ENCODE peak calls at places on chromosomes 6 and 20, in six cellular contexts. One of them, this sample, is unnamed.

GRCh38 chr6:35599761-35600658 is 87.3 kb upstream of the TULP1 start:
- DNase-seq in AG04450: no peak
- DNase-seq in NCI-H510A treated with DMSO at 0.1 percent for 48 hours: no peak
- DNase-seq in pons: no peak
- DNase-seq in CD4-positive, CD25-positive, alpha-beta regulatory T cell: no peak
- DNase-seq in putamen: no peak
- DNase-seq in this sample: no peak

GRCh38 chr6:169850746-169851145 is 99.3 kb downstream of the ERMARD start:
- DNase-seq in NCI-H510A treated with DMSO at 0.1 percent for 48 hours: no peak
- DNase-seq in CD4-positive, CD25-positive, alpha-beta regulatory T cell: no peak
- DNase-seq in pons: no peak
- DNase-seq in AG04450: no peak
- DNase-seq in putamen: no peak
- DNase-seq in this sample: no peak

GRCh38 chr6:4039348-4039747 is 39.6 kb downstream of the FAM217A start:
- DNase-seq in AG04450: no peak
- DNase-seq in pons: no peak
- DNase-seq in putamen: no peak
- DNase-seq in NCI-H510A treated with DMSO at 0.1 percent for 48 hours: no peak
- DNase-seq in CD4-positive, CD25-positive, alpha-beta regulatory T cell: no peak
- DNase-seq in this sample: no peak

GRCh38 chr20:21340991-21341722 is 38.0 kb downstream of the XRN2 start:
- DNase-seq in NCI-H510A treated with DMSO at 0.1 percent for 48 hours: no peak
- DNase-seq in AG04450: no peak
- DNase-seq in CD4-positive, CD25-positive, alpha-beta regulatory T cell: no peak
- DNase-seq in pons: no peak
- DNase-seq in putamen: no peak
- DNase-seq in this sample: no peak

GRCh38 chr6:142945446-142946180 is 637 bp upstream of the HIVEP2 start:
- DNase-seq in AG04450: no peak
- DNase-seq in NCI-H510A treated with DMSO at 0.1 percent for 48 hours: no peak
- DNase-seq in putamen: peak; percentile 53
- DNase-seq in CD4-positive, CD25-positive, alpha-beta regulatory T cell: peak; percentile 66
- DNase-seq in pons: no peak
- DNase-seq in this sample: peak; percentile 77

GRCh38 chr20:58471161-58471834 is 43.9 kb downstream of the APCDD1L start:
- DNase-seq in pons: no peak
- DNase-seq in AG04450: no peak
- DNase-seq in CD4-positive, CD25-positive, alpha-beta regulatory T cell: no peak
- DNase-seq in putamen: no peak
- DNase-seq in NCI-H510A treated with DMSO at 0.1 percent for 48 hours: no peak
- DNase-seq in this sample: no peak

GRCh38 chr6:107218142-107218541 is 102.8 kb upstream of the BEND3 start:
- DNase-seq in pons: no peak
- DNase-seq in NCI-H510A treated with DMSO at 0.1 percent for 48 hours: no peak
- DNase-seq in CD4-positive, CD25-positive, alpha-beta regulatory T cell: no peak
- DNase-seq in putamen: no peak
- DNase-seq in AG04450: no peak
- DNase-seq in this sample: no peak

GRCh38 chr6:129686941-129687627 is 22.9 kb downstream of the ARHGAP18 start:
- DNase-seq in NCI-H510A treated with DMSO at 0.1 percent for 48 hours: no peak
- DNase-seq in putamen: no peak
- DNase-seq in CD4-positive, CD25-positive, alpha-beta regulatory T cell: no peak
- DNase-seq in AG04450: no peak
- DNase-seq in pons: peak; percentile 64
- DNase-seq in this sample: no peak

GRCh38 chr20:2139736-2140135 is 38.1 kb downstream of the STK35 start:
- DNase-seq in pons: no peak
- DNase-seq in NCI-H510A treated with DMSO at 0.1 percent for 48 hours: no peak
- DNase-seq in AG04450: no peak
- DNase-seq in putamen: no peak
- DNase-seq in CD4-positive, CD25-positive, alpha-beta regulatory T cell: no peak
- DNase-seq in this sample: no peak

GRCh38 chr6:155611742-155612141 is 156.1 kb upstream of the NOX3 start:
- DNase-seq in pons: no peak
- DNase-seq in CD4-positive, CD25-positive, alpha-beta regulatory T cell: no peak
- DNase-seq in NCI-H510A treated with DMSO at 0.1 percent for 48 hours: no peak
- DNase-seq in AG04450: no peak
- DNase-seq in putamen: no peak
- DNase-seq in this sample: no peak

GRCh38 chr6:52546678-52547077 is 30.2 kb downstream of the TRAM2 start:
- DNase-seq in NCI-H510A treated with DMSO at 0.1 percent for 48 hours: no peak
- DNase-seq in AG04450: no peak
- DNase-seq in pons: no peak
- DNase-seq in putamen: no peak
- DNase-seq in CD4-positive, CD25-positive, alpha-beta regulatory T cell: no peak
- DNase-seq in this sample: no peak

GRCh38 chr20:10792291-10792690 is 118.5 kb upstream of the JAG1 start:
- DNase-seq in NCI-H510A treated with DMSO at 0.1 percent for 48 hours: no peak
- DNase-seq in CD4-positive, CD25-positive, alpha-beta regulatory T cell: no peak
- DNase-seq in AG04450: no peak
- DNase-seq in pons: no peak
- DNase-seq in putamen: no peak
- DNase-seq in this sample: no peak

GRCh38 chr6:170032197-170032596 is 258.7 kb downstream of the DLL1 start:
- DNase-seq in NCI-H510A treated with DMSO at 0.1 percent for 48 hours: no peak
- DNase-seq in AG04450: no peak
- DNase-seq in pons: no peak
- DNase-seq in putamen: no peak
- DNase-seq in CD4-positive, CD25-positive, alpha-beta regulatory T cell: no peak
- DNase-seq in this sample: no peak

GRCh38 chr6:37565267-37566208 is 65.8 kb upstream of the CCDC167 start:
- DNase-seq in CD4-positive, CD25-positive, alpha-beta regulatory T cell: no peak
- DNase-seq in AG04450: no peak
- DNase-seq in pons: no peak
- DNase-seq in NCI-H510A treated with DMSO at 0.1 percent for 48 hours: peak; percentile 38
- DNase-seq in putamen: no peak
- DNase-seq in this sample: peak; percentile 46

GRCh38 chr6:10412165-10412947 is 2.5 kb downstream of the TFAP2A start:
- DNase-seq in AG04450: peak; percentile 33
- DNase-seq in putamen: no peak
- DNase-seq in NCI-H510A treated with DMSO at 0.1 percent for 48 hours: no peak
- DNase-seq in pons: no peak
- DNase-seq in CD4-positive, CD25-positive, alpha-beta regulatory T cell: peak; percentile 10
- DNase-seq in this sample: no peak

GRCh38 chr6:21003780-21004541 is 469.7 kb downstream of the CDKAL1 start:
- DNase-seq in NCI-H510A treated with DMSO at 0.1 percent for 48 hours: no peak
- DNase-seq in CD4-positive, CD25-positive, alpha-beta regulatory T cell: no peak
- DNase-seq in AG04450: peak; percentile 62
- DNase-seq in putamen: no peak
- DNase-seq in pons: no peak
- DNase-seq in this sample: no peak

GRCh38 chr6:8429821-8430220 is 5.5 kb downstream of the SLC35B3 start:
- DNase-seq in pons: no peak
- DNase-seq in putamen: no peak
- DNase-seq in NCI-H510A treated with DMSO at 0.1 percent for 48 hours: no peak
- DNase-seq in CD4-positive, CD25-positive, alpha-beta regulatory T cell: no peak
- DNase-seq in AG04450: no peak
- DNase-seq in this sample: no peak

GRCh38 chr20:59004493-59004762 is 2.6 kb downstream of the CTSZ start:
- DNase-seq in pons: no peak
- DNase-seq in putamen: no peak
- DNase-seq in CD4-positive, CD25-positive, alpha-beta regulatory T cell: peak; percentile 52
- DNase-seq in NCI-H510A treated with DMSO at 0.1 percent for 48 hours: no peak
- DNase-seq in AG04450: no peak
- DNase-seq in this sample: no peak

GRCh38 chr6:159151266-159151855 is 17.8 kb upstream of the FNDC1 start:
- DNase-seq in NCI-H510A treated with DMSO at 0.1 percent for 48 hours: peak; percentile 2
- DNase-seq in putamen: no peak
- DNase-seq in AG04450: peak; percentile 21
- DNase-seq in CD4-positive, CD25-positive, alpha-beta regulatory T cell: no peak
- DNase-seq in pons: peak; percentile 55
- DNase-seq in this sample: no peak

GRCh38 chr6:34519971-34520644 is 36.0 kb downstream of the SPDEF start:
- DNase-seq in AG04450: no peak
- DNase-seq in putamen: no peak
- DNase-seq in NCI-H510A treated with DMSO at 0.1 percent for 48 hours: no peak
- DNase-seq in CD4-positive, CD25-positive, alpha-beta regulatory T cell: no peak
- DNase-seq in pons: no peak
- DNase-seq in this sample: no peak

GRCh38 chr20:50207026-50207425 is 16.4 kb downstream of the CEBPB start:
- DNase-seq in putamen: no peak
- DNase-seq in AG04450: no peak
- DNase-seq in CD4-positive, CD25-positive, alpha-beta regulatory T cell: no peak
- DNase-seq in NCI-H510A treated with DMSO at 0.1 percent for 48 hours: no peak
- DNase-seq in pons: no peak
- DNase-seq in this sample: no peak

GRCh38 chr6:150494236-150494635 is 105.4 kb upstream of the PLEKHG1 start:
- DNase-seq in putamen: no peak
- DNase-seq in AG04450: no peak
- DNase-seq in pons: no peak
- DNase-seq in CD4-positive, CD25-positive, alpha-beta regulatory T cell: no peak
- DNase-seq in NCI-H510A treated with DMSO at 0.1 percent for 48 hours: no peak
- DNase-seq in this sample: no peak

GRCh38 chr6:64012351-64013060 is 376.9 kb downstream of the PHF3 start:
- DNase-seq in putamen: peak; percentile 49
- DNase-seq in NCI-H510A treated with DMSO at 0.1 percent for 48 hours: peak; percentile 50
- DNase-seq in pons: peak; percentile 90
- DNase-seq in CD4-positive, CD25-positive, alpha-beta regulatory T cell: no peak
- DNase-seq in AG04450: peak; percentile 55
- DNase-seq in this sample: peak; percentile 22

GRCh38 chr6:87832025-87832825 is 130.2 kb upstream of the AKIRIN2 start:
- DNase-seq in CD4-positive, CD25-positive, alpha-beta regulatory T cell: no peak
- DNase-seq in AG04450: no peak
- DNase-seq in NCI-H510A treated with DMSO at 0.1 percent for 48 hours: peak; percentile 49
- DNase-seq in pons: peak; percentile 39
- DNase-seq in putamen: peak; percentile 27
- DNase-seq in this sample: no peak

GRCh38 chr6:15435468-15435867 is 189.6 kb downstream of the JARID2 start:
- DNase-seq in pons: no peak
- DNase-seq in NCI-H510A treated with DMSO at 0.1 percent for 48 hours: no peak
- DNase-seq in AG04450: no peak
- DNase-seq in putamen: no peak
- DNase-seq in CD4-positive, CD25-positive, alpha-beta regulatory T cell: no peak
- DNase-seq in this sample: no peak

GRCh38 chr20:36628076-36628475 is 17.9 kb downstream of the SLA2 start:
- DNase-seq in CD4-positive, CD25-positive, alpha-beta regulatory T cell: no peak
- DNase-seq in AG04450: no peak
- DNase-seq in NCI-H510A treated with DMSO at 0.1 percent for 48 hours: no peak
- DNase-seq in pons: no peak
- DNase-seq in putamen: no peak
- DNase-seq in this sample: no peak

GRCh38 chr6:35036059-35036827 is 104.9 kb downstream of the TCP11 start:
- DNase-seq in NCI-H510A treated with DMSO at 0.1 percent for 48 hours: no peak
- DNase-seq in pons: no peak
- DNase-seq in putamen: no peak
- DNase-seq in AG04450: no peak
- DNase-seq in CD4-positive, CD25-positive, alpha-beta regulatory T cell: no peak
- DNase-seq in this sample: no peak

GRCh38 chr20:44702776-44703175 is 12.4 kb upstream of the CCN5 start:
- DNase-seq in CD4-positive, CD25-positive, alpha-beta regulatory T cell: no peak
- DNase-seq in putamen: peak; percentile 93
- DNase-seq in AG04450: peak; percentile 87
- DNase-seq in NCI-H510A treated with DMSO at 0.1 percent for 48 hours: no peak
- DNase-seq in pons: peak; percentile 83
- DNase-seq in this sample: peak; percentile 79

GRCh38 chr20:3687655-3688054 is 5.8 kb upstream of the ADAM33 start:
- DNase-seq in NCI-H510A treated with DMSO at 0.1 percent for 48 hours: peak; percentile 24
- DNase-seq in AG04450: peak; percentile 18
- DNase-seq in pons: peak; percentile 46
- DNase-seq in putamen: no peak
- DNase-seq in CD4-positive, CD25-positive, alpha-beta regulatory T cell: no peak
- DNase-seq in this sample: no peak

GRCh38 chr6:74851598-74851997 is 354.3 kb downstream of the COL12A1 start:
- DNase-seq in pons: no peak
- DNase-seq in AG04450: peak; percentile 11
- DNase-seq in NCI-H510A treated with DMSO at 0.1 percent for 48 hours: no peak
- DNase-seq in CD4-positive, CD25-positive, alpha-beta regulatory T cell: no peak
- DNase-seq in putamen: no peak
- DNase-seq in this sample: no peak

GRCh38 chr20:14727485-14728170 is 390.2 kb upstream of the FLRT3 start:
- DNase-seq in NCI-H510A treated with DMSO at 0.1 percent for 48 hours: no peak
- DNase-seq in putamen: no peak
- DNase-seq in CD4-positive, CD25-positive, alpha-beta regulatory T cell: no peak
- DNase-seq in pons: no peak
- DNase-seq in AG04450: no peak
- DNase-seq in this sample: no peak

GRCh38 chr20:59024111-59024530 is 4.9 kb downstream of the TUBB1 start:
- DNase-seq in putamen: no peak
- DNase-seq in pons: no peak
- DNase-seq in NCI-H510A treated with DMSO at 0.1 percent for 48 hours: no peak
- DNase-seq in CD4-positive, CD25-positive, alpha-beta regulatory T cell: no peak
- DNase-seq in AG04450: no peak
- DNase-seq in this sample: no peak

GRCh38 chr6:128573036-128573435 is 52.6 kb upstream of the PTPRK start:
- DNase-seq in putamen: no peak
- DNase-seq in pons: no peak
- DNase-seq in AG04450: no peak
- DNase-seq in NCI-H510A treated with DMSO at 0.1 percent for 48 hours: no peak
- DNase-seq in CD4-positive, CD25-positive, alpha-beta regulatory T cell: no peak
- DNase-seq in this sample: no peak

GRCh38 chr6:26249709-26249958 is 115.4 kb upstream of the BTN3A2 start:
- DNase-seq in AG04450: no peak
- DNase-seq in putamen: no peak
- DNase-seq in CD4-positive, CD25-positive, alpha-beta regulatory T cell: peak; percentile 3
- DNase-seq in NCI-H510A treated with DMSO at 0.1 percent for 48 hours: peak; percentile 52
- DNase-seq in pons: no peak
- DNase-seq in this sample: no peak

GRCh38 chr6:138219398-138219797 is 1.1 kb upstream of the PBOV1 start:
- DNase-seq in pons: no peak
- DNase-seq in CD4-positive, CD25-positive, alpha-beta regulatory T cell: no peak
- DNase-seq in NCI-H510A treated with DMSO at 0.1 percent for 48 hours: peak; percentile 55
- DNase-seq in putamen: no peak
- DNase-seq in AG04450: no peak
- DNase-seq in this sample: no peak

GRCh38 chr6:116443105-116443504 is 18.1 kb upstream of the CALHM6 start:
- DNase-seq in NCI-H510A treated with DMSO at 0.1 percent for 48 hours: no peak
- DNase-seq in pons: no peak
- DNase-seq in putamen: no peak
- DNase-seq in CD4-positive, CD25-positive, alpha-beta regulatory T cell: no peak
- DNase-seq in AG04450: no peak
- DNase-seq in this sample: no peak

GRCh38 chr20:33318096-33318429 is 35.0 kb downstream of the BPIFB1 start:
- DNase-seq in pons: no peak
- DNase-seq in NCI-H510A treated with DMSO at 0.1 percent for 48 hours: no peak
- DNase-seq in putamen: no peak
- DNase-seq in CD4-positive, CD25-positive, alpha-beta regulatory T cell: no peak
- DNase-seq in AG04450: no peak
- DNase-seq in this sample: no peak

GRCh38 chr20:16272961-16273360 is 300.3 kb downstream of the KIF16B start:
- DNase-seq in AG04450: no peak
- DNase-seq in putamen: no peak
- DNase-seq in CD4-positive, CD25-positive, alpha-beta regulatory T cell: no peak
- DNase-seq in NCI-H510A treated with DMSO at 0.1 percent for 48 hours: no peak
- DNase-seq in pons: no peak
- DNase-seq in this sample: no peak

This sample was measured in substantia nigra.